ENCODE peak calls at places on chromosomes 11 and 22, in nine cellular contexts. A, U, H, S, T, O, J, W and P are unnamed samples.

GRCh38 chr22:21100149-21101032 is 54.6 kb downstream of the LRRC74B start:
- DNase-seq in U (no peak), T (no peak), J (no peak), S (no peak), W (no peak), A (no peak), H (no peak), O (no peak), P (no peak)

GRCh38 chr11:58866788-58867187 is 22.3 kb upstream of the GLYATL2 start:
- DNase-seq in S (no peak), J (no peak), H (no peak), O (no peak), A (no peak), U (no peak), W (no peak), T (peak), P (no peak)

GRCh38 chr22:42432020-42432596 is at the start of gene NFAM1:
- DNase-seq in H (no peak), A (no peak), O (no peak), W (no peak), U (no peak), T (no peak), S (peak), J (no peak), P (peak)

GRCh38 chr11:109062445-109062844 is 359.5 kb upstream of the C11orf87 start:
- DNase-seq in A (no peak), T (peak), O (no peak), H (no peak), J (no peak), U (peak), W (no peak), S (no peak), P (no peak)

GRCh38 chr11:45042560-45042959 is 91.9 kb upstream of the TP53I11 start:
- DNase-seq in H (no peak), U (no peak), J (no peak), S (no peak), O (no peak), T (no peak), A (no peak), W (no peak), P (no peak)

GRCh38 chr11:95082576-95083001 is 7.1 kb upstream of the ENDOD1 start:
- DNase-seq in H (no peak), O (no peak), T (no peak), A (no peak), S (no peak), W (no peak), J (no peak), U (no peak), P (no peak)

GRCh38 chr22:35587447-35587870 is 29.7 kb downstream of the MB start:
- DNase-seq in J (no peak), H (no peak), S (no peak), W (no peak), T (no peak), U (no peak), O (no peak), A (no peak), P (no peak)

GRCh38 chr22:20241579-20242392 is 26.3 kb downstream of the RTN4R start:
- DNase-seq in H (no peak), S (no peak), U (no peak), W (no peak), T (peak), J (no peak), O (no peak), A (no peak), P (no peak)

GRCh38 chr11:8092587-8093424 is 11.8 kb downstream of the TUB start:
- DNase-seq in A (peak), U (peak), W (no peak), J (no peak), S (peak), H (peak), T (peak), O (no peak), P (no peak)